ENCODE peak calls at places on chromosomes 2 and 18, in five cellular contexts. One of them, this sample, is unnamed.

GRCh38 chr18:60146220-60146960 is 226.2 kb downstream of the MC4R start:
- DNase-seq in pancreas: no peak
- DNase-seq in IMR-90: no peak
- DNase-seq in naive thymus-derived CD4-positive, alpha-beta T cell: no peak
- DNase-seq in K562: peak; percentile 4
- DNase-seq in this sample: peak; percentile 6

GRCh38 chr2:110770308-110770695 is 37.9 kb downstream of the ACOXL start:
- DNase-seq in pancreas: no peak
- DNase-seq in IMR-90: no peak
- DNase-seq in naive thymus-derived CD4-positive, alpha-beta T cell: no peak
- DNase-seq in K562: no peak
- DNase-seq in this sample: peak; percentile 15

GRCh38 chr2:119252186-119253113 is 28.8 kb downstream of the STEAP3 start:
- DNase-seq in pancreas: no peak
- DNase-seq in IMR-90: peak; percentile 97
- DNase-seq in naive thymus-derived CD4-positive, alpha-beta T cell: no peak
- DNase-seq in K562: no peak
- DNase-seq in this sample: no peak

GRCh38 chr2:237198144-237198900 is 112.6 kb downstream of the COPS8 start:
- DNase-seq in pancreas: no peak
- DNase-seq in IMR-90: peak; percentile 92
- DNase-seq in naive thymus-derived CD4-positive, alpha-beta T cell: no peak
- DNase-seq in K562: no peak
- DNase-seq in this sample: no peak

GRCh38 chr2:11995381-11995947 is 249.0 kb downstream of the LPIN1 start:
- DNase-seq in pancreas: no peak
- DNase-seq in IMR-90: peak; percentile 47
- DNase-seq in naive thymus-derived CD4-positive, alpha-beta T cell: no peak
- DNase-seq in K562: no peak
- DNase-seq in this sample: no peak

GRCh38 chr18:58661423-58661822 is 9.8 kb upstream of the MALT1 start:
- DNase-seq in pancreas: no peak
- DNase-seq in IMR-90: peak; percentile 38
- DNase-seq in naive thymus-derived CD4-positive, alpha-beta T cell: no peak
- DNase-seq in K562: no peak
- DNase-seq in this sample: no peak

GRCh38 chr18:79772108-79772864 is 25.5 kb upstream of the KCNG2 start:
- DNase-seq in pancreas: no peak
- DNase-seq in IMR-90: no peak
- DNase-seq in naive thymus-derived CD4-positive, alpha-beta T cell: no peak
- DNase-seq in K562: no peak
- DNase-seq in this sample: no peak

GRCh38 chr2:119028327-119029174 is 86.6 kb downstream of the MARCO start:
- DNase-seq in pancreas: no peak
- DNase-seq in IMR-90: peak; percentile 25
- DNase-seq in naive thymus-derived CD4-positive, alpha-beta T cell: no peak
- DNase-seq in K562: peak; percentile 52
- DNase-seq in this sample: peak; percentile 32

GRCh38 chr2:2056531-2056930 is 274.5 kb downstream of the MYT1L start:
- DNase-seq in pancreas: no peak
- DNase-seq in IMR-90: no peak
- DNase-seq in naive thymus-derived CD4-positive, alpha-beta T cell: no peak
- DNase-seq in K562: no peak
- DNase-seq in this sample: no peak

GRCh38 chr2:56008661-56009411 is 85.3 kb upstream of the EFEMP1 start:
- DNase-seq in pancreas: no peak
- DNase-seq in IMR-90: peak; percentile 89
- DNase-seq in naive thymus-derived CD4-positive, alpha-beta T cell: no peak
- DNase-seq in K562: no peak
- DNase-seq in this sample: peak; percentile 76

GRCh38 chr2:202965810-202966454 is 48.7 kb upstream of the NBEAL1 start:
- DNase-seq in pancreas: no peak
- DNase-seq in IMR-90: peak; percentile 63
- DNase-seq in naive thymus-derived CD4-positive, alpha-beta T cell: no peak
- DNase-seq in K562: peak; percentile 53
- DNase-seq in this sample: peak; percentile 54

GRCh38 chr2:144369416-144369815 is 150.5 kb downstream of the ZEB2 start:
- DNase-seq in pancreas: no peak
- DNase-seq in IMR-90: no peak
- DNase-seq in naive thymus-derived CD4-positive, alpha-beta T cell: no peak
- DNase-seq in K562: no peak
- DNase-seq in this sample: no peak

GRCh38 chr18:30987479-30988241 is 54.9 kb downstream of the DSC3 start:
- DNase-seq in pancreas: peak; percentile 4
- DNase-seq in IMR-90: no peak
- DNase-seq in naive thymus-derived CD4-positive, alpha-beta T cell: no peak
- DNase-seq in K562: peak; percentile 27
- DNase-seq in this sample: no peak

GRCh38 chr2:1548910-1549673 is 135.8 kb downstream of the TPO start:
- DNase-seq in pancreas: no peak
- DNase-seq in IMR-90: peak; percentile 16
- DNase-seq in naive thymus-derived CD4-positive, alpha-beta T cell: no peak
- DNase-seq in K562: no peak
- DNase-seq in this sample: no peak

GRCh38 chr2:165539985-165540384 is 70.5 kb downstream of the CSRNP3 start:
- DNase-seq in pancreas: no peak
- DNase-seq in IMR-90: no peak
- DNase-seq in naive thymus-derived CD4-positive, alpha-beta T cell: no peak
- DNase-seq in K562: no peak
- DNase-seq in this sample: no peak

GRCh38 chr2:225566798-225567197 is 167.3 kb downstream of the NYAP2 start:
- DNase-seq in pancreas: no peak
- DNase-seq in IMR-90: no peak
- DNase-seq in naive thymus-derived CD4-positive, alpha-beta T cell: no peak
- DNase-seq in K562: no peak
- DNase-seq in this sample: no peak

GRCh38 chr18:21164746-21165145 is 53.1 kb upstream of the ROCK1 start:
- DNase-seq in pancreas: no peak
- DNase-seq in IMR-90: no peak
- DNase-seq in naive thymus-derived CD4-positive, alpha-beta T cell: no peak
- DNase-seq in K562: no peak
- DNase-seq in this sample: no peak

GRCh38 chr2:202149155-202149762 is 76.2 kb downstream of the KIAA2012 start:
- DNase-seq in pancreas: no peak
- DNase-seq in IMR-90: peak; percentile 57
- DNase-seq in naive thymus-derived CD4-positive, alpha-beta T cell: no peak
- DNase-seq in K562: peak; percentile 12
- DNase-seq in this sample: no peak

GRCh38 chr2:147829106-147829505 is 15.7 kb upstream of the ACVR2A start:
- DNase-seq in pancreas: no peak
- DNase-seq in IMR-90: peak; percentile 88
- DNase-seq in naive thymus-derived CD4-positive, alpha-beta T cell: no peak
- DNase-seq in K562: no peak
- DNase-seq in this sample: no peak

GRCh38 chr2:56318147-56318546 is 134.4 kb downstream of the CCDC85A start:
- DNase-seq in pancreas: no peak
- DNase-seq in IMR-90: no peak
- DNase-seq in naive thymus-derived CD4-positive, alpha-beta T cell: no peak
- DNase-seq in K562: no peak
- DNase-seq in this sample: no peak

GRCh38 chr2:160510617-160511016 is 17.0 kb upstream of the RBMS1 start:
- DNase-seq in pancreas: no peak
- DNase-seq in IMR-90: no peak
- DNase-seq in naive thymus-derived CD4-positive, alpha-beta T cell: no peak
- DNase-seq in K562: no peak
- DNase-seq in this sample: peak; percentile 75

GRCh38 chr2:204175552-204176271 is 239.1 kb downstream of the ICOS start:
- DNase-seq in pancreas: no peak
- DNase-seq in IMR-90: no peak
- DNase-seq in naive thymus-derived CD4-positive, alpha-beta T cell: no peak
- DNase-seq in K562: no peak
- DNase-seq in this sample: peak; percentile 69

GRCh38 chr2:114063346-114063745 is 173.5 kb downstream of the ACTR3 start:
- DNase-seq in pancreas: no peak
- DNase-seq in IMR-90: no peak
- DNase-seq in naive thymus-derived CD4-positive, alpha-beta T cell: no peak
- DNase-seq in K562: no peak
- DNase-seq in this sample: no peak

GRCh38 chr2:7272180-7272579 is 355.0 kb downstream of the RNF144A start:
- DNase-seq in pancreas: no peak
- DNase-seq in IMR-90: peak; percentile 4
- DNase-seq in naive thymus-derived CD4-positive, alpha-beta T cell: no peak
- DNase-seq in K562: no peak
- DNase-seq in this sample: peak; percentile 30

GRCh38 chr18:28313602-28314001 is 136.7 kb upstream of the CDH2 start:
- DNase-seq in pancreas: no peak
- DNase-seq in IMR-90: no peak
- DNase-seq in naive thymus-derived CD4-positive, alpha-beta T cell: no peak
- DNase-seq in K562: no peak
- DNase-seq in this sample: no peak

DNA sequence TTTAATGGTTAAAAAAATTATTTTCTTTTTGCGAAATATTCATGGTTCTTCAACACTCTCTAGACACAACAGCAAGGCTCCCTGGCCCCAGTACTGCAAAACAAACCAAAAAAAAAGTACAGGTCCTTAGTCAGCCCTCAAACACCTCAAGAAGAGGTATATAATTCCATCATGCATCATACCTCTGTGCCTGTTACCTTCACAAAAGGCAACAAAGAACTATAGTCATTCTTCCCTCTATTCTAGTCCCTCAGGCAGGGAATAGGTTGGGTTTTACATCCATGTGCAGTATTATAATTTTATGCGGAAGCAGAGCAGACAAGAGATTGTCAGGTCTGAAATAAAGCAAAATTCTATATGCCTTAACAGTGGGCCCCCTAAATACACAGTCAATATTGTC is 8.5 kb downstream of the NFE2L2 start:
- DNase-seq in pancreas: no peak
- DNase-seq in IMR-90: no peak
- DNase-seq in naive thymus-derived CD4-positive, alpha-beta T cell: no peak
- DNase-seq in K562: no peak
- DNase-seq in this sample: no peak
- H3K36me3 ChIP-seq in pancreas: no peaks in the 10 kb centered on the region
- H3K36me3 ChIP-seq in IMR-90: peaks cover 32% of the 10 kb centered on the region
- H3K36me3 ChIP-seq in naive thymus-derived CD4-positive, alpha-beta T cell: no peaks in the 10 kb centered on the region
- H3K36me3 ChIP-seq in K562: peaks cover 71% of the 10 kb centered on the region
- H3K36me3 ChIP-seq in this sample: no peaks in the 10 kb centered on the region

GRCh38 chr2:9385841-9386240 is 37.5 kb downstream of the ITGB1BP1 start:
- DNase-seq in pancreas: no peak
- DNase-seq in IMR-90: no peak
- DNase-seq in naive thymus-derived CD4-positive, alpha-beta T cell: no peak
- DNase-seq in K562: no peak
- DNase-seq in this sample: no peak
- H3K36me3 ChIP-seq in pancreas: peaks cover 5% of the 10 kb centered on the region
- H3K36me3 ChIP-seq in IMR-90: peaks cover 43% of the 10 kb centered on the region
- H3K36me3 ChIP-seq in naive thymus-derived CD4-positive, alpha-beta T cell: no peaks in the 10 kb centered on the region
- H3K36me3 ChIP-seq in K562: no peaks in the 10 kb centered on the region
- H3K36me3 ChIP-seq in this sample: peaks cover 2% of the 10 kb centered on the region

GRCh38 chr2:74887445-74887951 is 53.6 kb downstream of the HK2 start:
- DNase-seq in pancreas: no peak
- DNase-seq in IMR-90: peak; percentile 67
- DNase-seq in naive thymus-derived CD4-positive, alpha-beta T cell: no peak
- DNase-seq in K562: no peak
- DNase-seq in this sample: no peak

GRCh38 chr2:74884866-74885265 is 50.9 kb downstream of the HK2 start:
- DNase-seq in pancreas: no peak
- DNase-seq in IMR-90: no peak
- DNase-seq in naive thymus-derived CD4-positive, alpha-beta T cell: no peak
- DNase-seq in K562: no peak
- DNase-seq in this sample: no peak

GRCh38 chr2:74887961-74888670 is 54.2 kb downstream of the HK2 start:
- DNase-seq in pancreas: no peak
- DNase-seq in IMR-90: peak; percentile 55
- DNase-seq in naive thymus-derived CD4-positive, alpha-beta T cell: no peak
- DNase-seq in K562: no peak
- DNase-seq in this sample: no peak

GRCh38 chr2:74886811-74887210 is 52.9 kb downstream of the HK2 start:
- DNase-seq in pancreas: no peak
- DNase-seq in IMR-90: no peak
- DNase-seq in naive thymus-derived CD4-positive, alpha-beta T cell: no peak
- DNase-seq in K562: no peak
- DNase-seq in this sample: no peak

GRCh38 chr2:74886251-74886650 is 52.3 kb downstream of the HK2 start:
- DNase-seq in pancreas: no peak
- DNase-seq in IMR-90: no peak
- DNase-seq in naive thymus-derived CD4-positive, alpha-beta T cell: no peak
- DNase-seq in K562: no peak
- DNase-seq in this sample: no peak
- H3K36me3 ChIP-seq in pancreas: no peaks in the 10 kb centered on the region
- H3K36me3 ChIP-seq in IMR-90: peaks cover 77% of the 10 kb centered on the region
- H3K36me3 ChIP-seq in naive thymus-derived CD4-positive, alpha-beta T cell: peaks cover 96% of the 10 kb centered on the region
- H3K36me3 ChIP-seq in K562: peaks cover 98% of the 10 kb centered on the region
- H3K36me3 ChIP-seq in this sample: peaks cover 15% of the 10 kb centered on the region

GRCh38 chr2:172467382-172467781 is 40.0 kb downstream of the ITGA6 start:
- DNase-seq in pancreas: no peak
- DNase-seq in IMR-90: no peak
- DNase-seq in naive thymus-derived CD4-positive, alpha-beta T cell: no peak
- DNase-seq in K562: no peak
- DNase-seq in this sample: peak; percentile 12

GRCh38 chr2:172478353-172478752 is 51.0 kb downstream of the ITGA6 start:
- DNase-seq in pancreas: no peak
- DNase-seq in IMR-90: no peak
- DNase-seq in naive thymus-derived CD4-positive, alpha-beta T cell: no peak
- DNase-seq in K562: no peak
- DNase-seq in this sample: no peak

GRCh38 chr2:172472441-172473051 is 45.2 kb downstream of the ITGA6 start:
- DNase-seq in pancreas: no peak
- DNase-seq in IMR-90: no peak
- DNase-seq in naive thymus-derived CD4-positive, alpha-beta T cell: peak; percentile 56
- DNase-seq in K562: no peak
- DNase-seq in this sample: no peak

GRCh38 chr2:172471168-172471567 is 43.8 kb downstream of the ITGA6 start:
- DNase-seq in pancreas: no peak
- DNase-seq in IMR-90: no peak
- DNase-seq in naive thymus-derived CD4-positive, alpha-beta T cell: no peak
- DNase-seq in K562: no peak
- DNase-seq in this sample: no peak

DNA sequence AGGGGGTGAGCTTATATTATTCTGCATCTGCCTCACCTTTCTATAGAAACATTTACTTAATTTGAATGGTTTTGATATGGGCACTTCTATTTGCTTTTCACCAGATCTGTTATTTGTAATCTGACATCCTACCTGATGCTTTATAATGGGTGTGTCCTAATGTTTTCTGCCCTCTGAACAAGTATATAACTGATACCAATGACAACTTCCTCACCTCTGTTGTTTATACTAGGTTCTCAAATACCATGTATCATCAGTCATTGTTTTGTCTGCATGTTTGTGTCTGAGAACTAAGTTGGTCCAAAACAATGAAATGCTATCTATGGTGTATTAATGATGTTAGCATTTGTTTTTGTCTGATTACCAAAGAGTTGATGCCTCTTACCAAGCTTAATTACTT is 45.8 kb downstream of the ITGA6 start:
- DNase-seq in pancreas: no peak
- DNase-seq in IMR-90: no peak
- DNase-seq in naive thymus-derived CD4-positive, alpha-beta T cell: no peak
- DNase-seq in K562: no peak
- DNase-seq in this sample: no peak
- H3K36me3 ChIP-seq in pancreas: peaks cover 5% of the 10 kb centered on the region
- H3K36me3 ChIP-seq in IMR-90: peaks cover 2% of the 10 kb centered on the region
- H3K36me3 ChIP-seq in naive thymus-derived CD4-positive, alpha-beta T cell: peaks cover 50% of the 10 kb centered on the region
- H3K36me3 ChIP-seq in K562: no peaks in the 10 kb centered on the region
- H3K36me3 ChIP-seq in this sample: no peaks in the 10 kb centered on the region